ENCODE peak calls at places on chromosomes 12 and 14, in eight cellular contexts. H, Q, O, B, R, M, K and F are unnamed samples.
A peak's percentile ranks its signal among the peaks of the same experiment; 100 is the strongest.

GRCh38 chr14:33307691-33308369 is 369.2 kb downstream of the NPAS3 start:
- DNase-seq in Q (peak; percentile 49), R (peak; percentile 17), B (no peak), M (peak; percentile 79), K (no peak), H (peak; percentile 22), O (peak; percentile 33), F (peak; percentile 28)

GRCh38 chr14:64947710-64948611 is 5.4 kb upstream of the GPX2 start:
- DNase-seq in B (no peak), O (peak; percentile 42), H (no peak), M (no peak), R (no peak), K (no peak), Q (no peak), F (no peak)

GRCh38 chr14:96851694-96852381 is 54.7 kb downstream of the VRK1 start:
- DNase-seq in R (no peak), H (no peak), K (no peak), O (no peak), Q (no peak), M (no peak), B (no peak), F (no peak)

GRCh38 chr12:62934799-62935674 is at the start of gene PPM1H:
- DNase-seq in R (peak; percentile 76), H (peak; percentile 29), M (no peak), K (no peak), B (peak; percentile 86), Q (peak; percentile 79), O (peak; percentile 79), F (peak; percentile 50)

GRCh38 chr12:113041560-113041959 is 15.0 kb upstream of the DTX1 start:
- DNase-seq in B (no peak), Q (no peak), K (no peak), M (no peak), O (no peak), H (no peak), R (no peak), F (no peak)

GRCh38 chr14:104676694-104677505 is 12.5 kb upstream of the INF2 start:
- DNase-seq in Q (peak; percentile 57), H (no peak), R (peak; percentile 47), K (no peak), O (peak; percentile 23), B (no peak), M (no peak), F (no peak)

GRCh38 chr12:78146365-78146772 is 315.7 kb downstream of the NAV3 start:
- DNase-seq in K (no peak), H (no peak), R (no peak), B (peak; percentile 51), M (no peak), O (no peak), Q (no peak), F (no peak)

GRCh38 chr12:89833337-89834252 is 125.0 kb upstream of the ATP2B1 start:
- DNase-seq in K (no peak), Q (no peak), M (no peak), R (no peak), B (no peak), H (no peak), O (no peak), F (no peak)

GRCh38 chr14:72666610-72667009 is 227.3 kb downstream of the DPF3 start:
- DNase-seq in Q (no peak), R (no peak), M (no peak), H (no peak), O (no peak), K (no peak), B (peak; percentile 36), F (no peak)

GRCh38 chr12:93243689-93244513 is 133.8 kb upstream of the NUDT4 start:
- DNase-seq in B (peak; percentile 42), O (no peak), R (no peak), K (no peak), H (peak; percentile 21), M (no peak), Q (no peak), F (peak; percentile 45)

GRCh38 chr12:9724023-9724422 is 8.9 kb downstream of the CLECL1 start:
- DNase-seq in O (no peak), R (no peak), B (no peak), Q (no peak), H (no peak), M (no peak), K (no peak), F (no peak)
- H3K4me3 ChIP-seq in O (no peak overlapping the region), R (no peak overlapping the region), B (no peak overlapping the region), Q (no peak overlapping the region), H (no peak overlapping the region), M (no peak overlapping the region), K (no peak overlapping the region), F (no peak overlapping the region)

DNA sequence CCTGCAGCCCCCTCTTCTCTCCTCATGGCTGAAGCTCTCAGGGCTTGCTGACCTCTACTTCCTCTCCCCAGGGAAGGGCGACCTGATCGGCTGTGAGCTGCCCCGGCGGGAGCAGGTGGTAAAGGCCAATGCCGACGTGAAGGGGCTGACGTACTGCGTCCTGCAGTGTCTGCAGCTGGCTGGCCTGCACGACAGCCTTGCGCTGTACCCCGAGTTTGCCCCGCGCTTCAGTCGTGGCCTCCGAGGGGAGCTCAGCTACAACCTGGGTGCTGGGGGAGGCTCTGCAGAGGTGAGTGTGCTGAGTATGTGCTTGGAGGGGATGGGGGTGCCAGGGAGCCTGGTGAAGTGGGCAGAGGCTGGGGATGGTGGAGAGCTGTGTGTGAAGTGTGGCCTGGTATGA is 13.7 kb downstream of the MCRS1 start:
- DNase-seq in M (no peak), B (no peak), R (no peak), O (no peak), H (no peak), Q (no peak), K (no peak), F (no peak)
- TF ChIP-seq POLR2A in M (no peak), B (no peak), R (no peak), O (no peak), H (no peak), Q (no peak), K (no peak), F (no peak)

GRCh38 chr14:78835052-78835451 is 664.9 kb downstream of the NRXN3 start:
- DNase-seq in R (peak; percentile 22), H (no peak), O (peak; percentile 5), Q (no peak), M (no peak), B (no peak), K (no peak), F (no peak)

GRCh38 chr14:78840898-78841297 is 670.7 kb downstream of the NRXN3 start:
- DNase-seq in B (no peak), M (no peak), Q (no peak), H (no peak), O (no peak), K (no peak), R (no peak), F (no peak)

GRCh38 chr14:78836777-78837176 is 666.6 kb downstream of the NRXN3 start:
- DNase-seq in H (no peak), R (peak; percentile 85), K (no peak), M (no peak), O (peak; percentile 11), B (peak; percentile 76), Q (no peak), F (no peak)

DNA sequence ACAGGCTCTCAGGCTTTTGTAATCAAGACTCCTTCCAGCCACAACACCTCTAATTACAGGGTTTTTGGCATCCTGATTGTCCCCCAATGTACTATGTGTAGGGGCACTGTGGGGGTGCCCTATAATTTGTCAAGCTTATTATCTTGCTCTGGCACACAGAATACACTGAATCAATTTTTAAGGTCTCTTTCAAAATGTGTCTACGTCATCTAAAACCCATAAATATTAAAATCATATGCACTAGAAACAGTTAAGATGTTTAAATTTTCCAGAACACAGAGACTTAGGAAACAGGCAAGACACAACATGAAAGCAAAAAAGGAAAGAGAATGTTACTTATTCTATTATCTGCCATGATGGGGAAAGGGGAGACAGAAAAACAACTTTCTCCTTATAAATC is 665.7 kb downstream of the NRXN3 start:
- DNase-seq in K (no peak), R (no peak), B (no peak), O (no peak), H (no peak), M (no peak), Q (no peak), F (no peak)
- H3K4me3 ChIP-seq in K (no peak overlapping the region), R (no peak overlapping the region), B (no peak overlapping the region), O (no peak overlapping the region), H (no peak overlapping the region), M (no peak overlapping the region), Q (no peak overlapping the region), F (no peak overlapping the region)

DNA sequence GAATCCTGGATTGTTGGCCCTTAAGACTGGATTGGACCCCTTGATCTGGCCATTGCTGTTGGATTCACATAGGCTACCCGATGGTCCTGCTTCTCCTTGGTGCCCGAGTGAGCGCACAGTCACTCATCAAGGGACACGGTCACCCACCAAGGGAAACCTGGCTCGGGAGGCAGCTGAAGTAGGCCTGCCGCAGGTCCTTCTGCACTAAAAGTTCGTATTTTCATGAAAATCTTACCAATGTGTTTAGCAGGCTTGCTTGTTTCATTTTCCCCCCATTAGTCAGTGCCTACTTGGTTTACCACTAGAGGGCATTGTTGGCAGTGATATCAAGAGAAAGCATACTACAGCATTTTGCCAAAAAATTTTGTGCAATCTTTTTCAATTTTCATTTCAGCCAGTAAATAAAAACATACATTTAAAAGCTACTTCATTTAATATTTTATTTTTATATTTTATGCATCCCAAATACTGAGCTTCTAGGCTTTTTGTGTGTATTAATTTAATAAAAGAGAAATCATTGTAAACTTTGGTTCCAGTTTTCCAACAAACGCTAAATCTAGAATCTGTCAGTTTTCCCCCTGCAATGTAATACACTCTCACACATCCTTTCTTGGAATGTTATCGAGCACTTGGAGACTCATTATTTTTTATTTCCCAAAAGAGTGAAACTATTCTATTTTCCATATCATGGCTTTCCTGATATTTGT is 116.7 kb downstream of the LMNTD1 start:
- DNase-seq in K (no peak), M (no peak), B (peak; percentile 83), O (peak; percentile 29), H (no peak), Q (peak; percentile 43), R (peak; percentile 36), F (no peak)
- TF ChIP-seq POLR2A in K (no peak), M (no peak), B (no peak), O (no peak), H (no peak), Q (no peak), R (no peak), F (no peak)

DNA sequence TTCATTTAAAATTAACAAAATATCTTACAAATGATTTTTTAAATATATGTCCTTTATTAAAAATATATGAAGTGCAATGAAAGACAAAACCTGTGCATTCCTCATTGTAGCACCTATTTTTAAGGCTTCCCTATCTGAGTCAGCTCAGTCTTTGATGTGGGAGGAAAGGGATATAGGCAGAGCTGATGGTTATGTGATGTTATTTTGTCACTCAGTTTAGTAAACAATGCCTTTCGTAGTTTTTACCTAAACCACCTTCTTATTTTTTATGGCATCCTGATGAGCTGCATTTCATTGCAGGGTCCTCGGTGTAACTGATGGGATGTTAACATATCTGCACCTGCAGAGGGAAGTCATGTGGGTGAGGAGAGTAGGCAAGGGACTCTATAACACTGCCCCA is 58.9 kb upstream of the FRMD6 start:
- DNase-seq in B (no peak), H (no peak), M (no peak), R (no peak), O (no peak), K (no peak), Q (no peak), F (no peak)
- H3K4me3 ChIP-seq in B (no peak overlapping the region), H (no peak overlapping the region), M (no peak overlapping the region), R (no peak overlapping the region), O (no peak overlapping the region), K (no peak overlapping the region), Q (no peak overlapping the region), F (no peak overlapping the region)